ENCODE peak calls at places on chromosomes 7 and 10, in five cellular contexts. One of them, this sample, is unnamed.

GRCh38 chr7:155869784-155870076 is 57.5 kb upstream of the SHH start:
- DNase-seq in tibial nerve: no peak
- DNase-seq in kidney: no peak
- DNase-seq in pancreas: no peak
- DNase-seq in left ventricle myocardium inferior: no peak
- DNase-seq in this sample: peak

GRCh38 chr7:127776776-127777390 is 124.9 kb downstream of the SND1 start:
- DNase-seq in left ventricle myocardium inferior: no peak
- DNase-seq in pancreas: no peak
- DNase-seq in kidney: no peak
- DNase-seq in tibial nerve: no peak
- DNase-seq in this sample: no peak

GRCh38 chr10:132931258-132931657 is 11.1 kb downstream of the CFAP46 start:
- DNase-seq in tibial nerve: no peak
- DNase-seq in kidney: peak
- DNase-seq in pancreas: no peak
- DNase-seq in left ventricle myocardium inferior: no peak
- DNase-seq in this sample: no peak

GRCh38 chr7:3107228-3107763 is 63.6 kb upstream of the CARD11 start:
- DNase-seq in kidney: no peak
- DNase-seq in left ventricle myocardium inferior: no peak
- DNase-seq in pancreas: no peak
- DNase-seq in tibial nerve: no peak
- DNase-seq in this sample: no peak

GRCh38 chr7:114527589-114527988 is 113.0 kb downstream of the FOXP2 start:
- DNase-seq in tibial nerve: no peak
- DNase-seq in left ventricle myocardium inferior: no peak
- DNase-seq in kidney: no peak
- DNase-seq in pancreas: no peak
- DNase-seq in this sample: no peak

GRCh38 chr7:25856056-25856780 is 295.8 kb upstream of the NFE2L3 start:
- DNase-seq in pancreas: no peak
- DNase-seq in kidney: no peak
- DNase-seq in tibial nerve: no peak
- DNase-seq in left ventricle myocardium inferior: no peak
- DNase-seq in this sample: no peak

GRCh38 chr7:128904381-128905197 is 5.9 kb downstream of the KCP start:
- DNase-seq in kidney: no peak
- DNase-seq in left ventricle myocardium inferior: no peak
- DNase-seq in tibial nerve: peak
- DNase-seq in pancreas: peak
- DNase-seq in this sample: peak

GRCh38 chr10:110392860-110393732 is 88.4 kb upstream of the SMNDC1 start:
- DNase-seq in tibial nerve: peak
- DNase-seq in left ventricle myocardium inferior: no peak
- DNase-seq in pancreas: no peak
- DNase-seq in kidney: peak
- DNase-seq in this sample: no peak

GRCh38 chr7:36487756-36488336 is 98.2 kb downstream of the ANLN start:
- DNase-seq in tibial nerve: peak
- DNase-seq in kidney: no peak
- DNase-seq in pancreas: no peak
- DNase-seq in left ventricle myocardium inferior: no peak
- DNase-seq in this sample: no peak

GRCh38 chr7:132652507-132652906 is 76.2 kb upstream of the PLXNA4 start:
- DNase-seq in kidney: no peak
- DNase-seq in tibial nerve: no peak
- DNase-seq in pancreas: no peak
- DNase-seq in left ventricle myocardium inferior: no peak
- DNase-seq in this sample: no peak

GRCh38 chr7:80929619-80930018 is 10.8 kb upstream of the SEMA3C start:
- DNase-seq in left ventricle myocardium inferior: no peak
- DNase-seq in pancreas: no peak
- DNase-seq in tibial nerve: no peak
- DNase-seq in kidney: no peak
- DNase-seq in this sample: no peak

GRCh38 chr10:48769706-48770105 is 85.0 kb downstream of the WDFY4 start:
- DNase-seq in tibial nerve: no peak
- DNase-seq in pancreas: no peak
- DNase-seq in kidney: no peak
- DNase-seq in left ventricle myocardium inferior: no peak
- DNase-seq in this sample: no peak

GRCh38 chr7:95578299-95578855 is 17.9 kb downstream of the PDK4 start:
- DNase-seq in kidney: no peak
- DNase-seq in tibial nerve: no peak
- DNase-seq in left ventricle myocardium inferior: no peak
- DNase-seq in pancreas: no peak
- DNase-seq in this sample: no peak

GRCh38 chr7:40948239-40948638 is 754.7 kb downstream of the INHBA start:
- DNase-seq in left ventricle myocardium inferior: no peak
- DNase-seq in kidney: no peak
- DNase-seq in pancreas: no peak
- DNase-seq in tibial nerve: no peak
- DNase-seq in this sample: no peak

GRCh38 chr10:123994417-123995081 is 98.8 kb downstream of the CHST15 start:
- DNase-seq in tibial nerve: peak
- DNase-seq in pancreas: peak
- DNase-seq in left ventricle myocardium inferior: peak
- DNase-seq in kidney: peak
- DNase-seq in this sample: peak
- H3K4me3 ChIP-seq in tibial nerve: peak
- H3K4me3 ChIP-seq in pancreas: no peak
- H3K4me3 ChIP-seq in left ventricle myocardium inferior: peak
- H3K4me3 ChIP-seq in kidney: no peak
- H3K4me3 ChIP-seq in this sample: peak

GRCh38 chr10:61961278-61961677 is 59.8 kb downstream of the ARID5B start:
- DNase-seq in pancreas: no peak
- DNase-seq in tibial nerve: no peak
- DNase-seq in left ventricle myocardium inferior: no peak
- DNase-seq in kidney: no peak
- DNase-seq in this sample: no peak
- H3K4me3 ChIP-seq in pancreas: no peak
- H3K4me3 ChIP-seq in tibial nerve: no peak
- H3K4me3 ChIP-seq in left ventricle myocardium inferior: no peak
- H3K4me3 ChIP-seq in kidney: no peak
- H3K4me3 ChIP-seq in this sample: no peak

GRCh38 chr10:75379817-75380216 is 21.7 kb downstream of the ZNF503 start:
- DNase-seq in kidney: no peak
- DNase-seq in tibial nerve: no peak
- DNase-seq in left ventricle myocardium inferior: no peak
- DNase-seq in pancreas: no peak
- DNase-seq in this sample: no peak
- H3K4me3 ChIP-seq in kidney: no peak
- H3K4me3 ChIP-seq in tibial nerve: no peak
- H3K4me3 ChIP-seq in left ventricle myocardium inferior: no peak
- H3K4me3 ChIP-seq in pancreas: no peak
- H3K4me3 ChIP-seq in this sample: no peak

DNA sequence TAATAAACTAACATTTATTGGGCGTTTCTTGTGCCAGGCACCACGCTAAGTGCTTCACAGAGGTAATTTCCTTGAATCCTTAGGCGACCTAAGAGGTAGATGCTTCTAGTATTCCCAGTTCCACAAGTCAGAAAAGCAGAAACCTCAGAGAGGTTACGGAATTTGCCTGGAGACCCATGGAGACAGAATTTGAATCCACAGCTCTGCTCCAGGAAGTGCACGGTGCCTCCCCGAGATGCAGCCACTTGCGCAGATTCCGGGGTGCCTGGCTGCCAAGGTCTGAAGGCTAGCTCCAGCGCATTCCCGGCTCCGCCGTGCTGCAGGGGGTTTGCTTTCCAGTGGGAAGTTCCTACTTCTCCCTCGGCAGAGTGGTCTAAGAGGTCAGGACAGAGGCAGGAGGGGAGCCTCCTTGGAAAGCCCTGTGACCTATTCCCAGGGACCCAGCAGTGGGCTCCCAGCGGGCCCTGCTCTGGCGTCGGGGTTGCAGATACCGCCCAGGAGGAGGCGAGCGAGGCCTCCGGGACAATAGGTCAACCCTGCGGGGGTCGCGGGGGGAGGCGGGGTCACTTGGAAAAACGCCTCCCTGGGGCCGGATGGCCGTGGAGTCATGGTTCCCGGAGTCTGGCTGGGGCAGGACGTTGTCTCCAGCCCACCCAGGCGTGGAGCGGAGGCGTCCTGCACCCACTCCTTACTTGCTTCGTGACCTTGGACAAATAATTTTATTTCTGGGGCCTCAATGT is 10.1 kb upstream of the NKX2-3 start:
- DNase-seq in tibial nerve: no peak
- DNase-seq in kidney: no peak
- DNase-seq in pancreas: no peak
- DNase-seq in left ventricle myocardium inferior: no peak
- DNase-seq in this sample: no peak
- H3K4me3 ChIP-seq in tibial nerve: no peak
- H3K4me3 ChIP-seq in kidney: no peak
- H3K4me3 ChIP-seq in pancreas: no peak
- H3K4me3 ChIP-seq in left ventricle myocardium inferior: no peak
- H3K4me3 ChIP-seq in this sample: peak

GRCh38 chr7:150515752-150516151 is 1.1 kb downstream of the GIMAP7 start:
- DNase-seq in tibial nerve: no peak
- DNase-seq in pancreas: no peak
- DNase-seq in left ventricle myocardium inferior: no peak
- DNase-seq in kidney: no peak
- DNase-seq in this sample: no peak

GRCh38 chr7:150515248-150515647 is 576 bp downstream of the GIMAP7 start:
- DNase-seq in pancreas: no peak
- DNase-seq in tibial nerve: no peak
- DNase-seq in kidney: no peak
- DNase-seq in left ventricle myocardium inferior: no peak
- DNase-seq in this sample: no peak

GRCh38 chr7:150514748-150515222 is at the start of gene GIMAP7:
- DNase-seq in left ventricle myocardium inferior: no peak
- DNase-seq in pancreas: no peak
- DNase-seq in kidney: no peak
- DNase-seq in tibial nerve: no peak
- DNase-seq in this sample: no peak

GRCh38 chr7:150519310-150519709 is 4.6 kb downstream of the GIMAP7 start:
- DNase-seq in tibial nerve: no peak
- DNase-seq in left ventricle myocardium inferior: no peak
- DNase-seq in pancreas: no peak
- DNase-seq in kidney: no peak
- DNase-seq in this sample: no peak

DNA sequence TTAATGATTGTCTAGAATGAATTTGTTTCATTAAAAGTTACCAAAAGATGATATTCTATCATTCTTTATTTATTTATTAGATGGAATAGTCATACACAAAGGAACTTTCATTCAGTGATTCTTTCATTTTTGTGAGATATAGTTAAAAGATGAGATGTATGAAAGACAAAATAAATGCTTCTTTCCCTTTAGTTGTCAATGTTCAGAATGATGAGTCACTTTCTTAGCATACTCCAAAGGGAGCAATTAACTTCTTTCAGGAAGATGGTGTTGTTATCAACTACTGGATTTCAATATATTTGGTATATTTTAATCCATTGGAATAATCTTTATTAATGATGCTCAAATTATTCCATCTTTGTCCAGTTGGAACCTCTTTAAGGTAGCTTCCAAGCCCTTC is 2.3 kb downstream of the GIMAP7 start:
- DNase-seq in pancreas: no peak
- DNase-seq in left ventricle myocardium inferior: no peak
- DNase-seq in tibial nerve: no peak
- DNase-seq in kidney: no peak
- DNase-seq in this sample: no peak
- H3K4me3 ChIP-seq in pancreas: no peak
- H3K4me3 ChIP-seq in left ventricle myocardium inferior: peak
- H3K4me3 ChIP-seq in tibial nerve: peak
- H3K4me3 ChIP-seq in kidney: peak
- H3K4me3 ChIP-seq in this sample: peak

GRCh38 chr10:123140164-123140982 is 4.6 kb downstream of the HMX3 start:
- DNase-seq in left ventricle myocardium inferior: no peak
- DNase-seq in kidney: no peak
- DNase-seq in tibial nerve: no peak
- DNase-seq in pancreas: no peak
- DNase-seq in this sample: no peak
- H3K4me3 ChIP-seq in left ventricle myocardium inferior: peak
- H3K4me3 ChIP-seq in kidney: no peak
- H3K4me3 ChIP-seq in tibial nerve: no peak
- H3K4me3 ChIP-seq in pancreas: no peak
- H3K4me3 ChIP-seq in this sample: no peak

GRCh38 chr10:71632896-71633600 is 86.5 kb downstream of the C10orf105 start:
- DNase-seq in kidney: no peak
- DNase-seq in tibial nerve: no peak
- DNase-seq in pancreas: no peak
- DNase-seq in left ventricle myocardium inferior: no peak
- DNase-seq in this sample: no peak

GRCh38 chr10:71632200-71632820 is 87.3 kb downstream of the C10orf105 start:
- DNase-seq in left ventricle myocardium inferior: no peak
- DNase-seq in tibial nerve: no peak
- DNase-seq in kidney: no peak
- DNase-seq in pancreas: no peak
- DNase-seq in this sample: no peak

GRCh38 chr10:71630168-71630567 is 89.4 kb downstream of the C10orf105 start:
- DNase-seq in left ventricle myocardium inferior: no peak
- DNase-seq in tibial nerve: no peak
- DNase-seq in pancreas: no peak
- DNase-seq in kidney: no peak
- DNase-seq in this sample: no peak

GRCh38 chr10:71629131-71629530 is 90.4 kb downstream of the C10orf105 start:
- DNase-seq in tibial nerve: no peak
- DNase-seq in kidney: no peak
- DNase-seq in left ventricle myocardium inferior: no peak
- DNase-seq in pancreas: no peak
- DNase-seq in this sample: no peak

DNA sequence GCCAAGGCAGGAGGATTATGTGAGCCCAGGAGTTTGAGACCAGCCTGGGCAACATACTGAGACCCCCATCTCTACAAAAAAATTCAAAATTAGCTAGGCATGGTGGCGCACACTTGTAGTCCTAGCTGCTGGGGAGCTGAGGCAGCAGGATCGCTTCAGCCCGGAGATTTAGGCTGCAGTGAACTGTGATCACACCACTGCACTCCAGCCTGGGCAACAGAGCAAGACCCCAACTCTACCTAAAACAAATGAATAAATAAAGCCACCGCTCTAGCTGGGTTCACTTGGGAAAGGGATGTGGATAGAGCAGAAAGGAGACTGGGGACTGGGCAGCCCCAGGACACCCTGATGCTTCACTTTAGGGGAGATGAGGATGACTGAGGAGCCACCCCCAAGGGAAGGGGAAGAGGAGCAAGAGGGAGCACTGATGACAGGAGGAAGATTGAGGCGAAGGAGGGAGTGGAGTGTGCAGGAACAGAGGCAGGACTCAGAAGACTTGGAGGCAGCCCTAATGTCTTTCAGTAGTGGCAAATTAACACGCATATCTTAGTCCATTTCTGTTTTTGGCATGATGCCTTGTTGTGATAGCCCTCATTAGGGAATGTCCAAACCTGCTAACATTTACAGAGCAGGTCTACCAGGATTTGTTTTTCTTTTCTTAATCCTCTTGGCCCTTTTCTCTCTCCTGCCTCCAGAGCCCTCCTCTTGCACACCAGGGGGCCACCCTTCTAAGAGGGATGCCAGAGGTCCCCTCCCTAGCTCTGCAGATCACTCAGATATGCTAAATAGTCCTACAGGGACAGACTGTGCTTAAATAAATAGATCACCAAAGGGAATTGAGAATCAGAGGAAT is 88.3 kb downstream of the C10orf105 start:
- DNase-seq in pancreas: no peak
- DNase-seq in tibial nerve: no peak
- DNase-seq in kidney: no peak
- DNase-seq in left ventricle myocardium inferior: no peak
- DNase-seq in this sample: no peak
- H3K4me3 ChIP-seq in pancreas: no peak
- H3K4me3 ChIP-seq in tibial nerve: no peak
- H3K4me3 ChIP-seq in kidney: no peak
- H3K4me3 ChIP-seq in left ventricle myocardium inferior: no peak
- H3K4me3 ChIP-seq in this sample: no peak